ENCODE peak calls at places on chromosome 12, in eight cellular contexts. R is fibroblast of mammary gland, Z is WTC11, Y is AG09309, D is lung, U is heart left ventricle, K is NB4, M is hepatocyte. I is an unnamed sample.

GRCh38 chr12:108156717-108157116 is 27.6 kb downstream of the WSCD2 start:
- DNase-seq in R (no peak), Z (no peak), Y (no peak), D (no peak), U (no peak), K (no peak), M (no peak), I (no peak)

GRCh38 chr12:93796719-93797118 is 119.5 kb downstream of the CRADD start:
- DNase-seq in R (no peak), Z (no peak), Y (no peak), D (no peak), U (no peak), K (no peak), M (no peak), I (no peak)

GRCh38 chr12:11886339-11886738 is 184.4 kb upstream of the BCL2L14 start:
- DNase-seq in R (no peak), Z (no peak), Y (no peak), D (no peak), U (no peak), K (no peak), M (no peak), I (no peak)

GRCh38 chr12:47114481-47114892 is 34.7 kb upstream of the AMIGO2 start:
- DNase-seq in R (peak; percentile 9), Z (no peak), Y (no peak), D (no peak), U (no peak), K (no peak), M (no peak), I (no peak)

GRCh38 chr12:47004634-47005033 is 74.8 kb upstream of the PCED1B start:
- DNase-seq in R (no peak), Z (no peak), Y (no peak), D (no peak), U (no peak), K (no peak), M (peak; percentile 56), I (no peak)

GRCh38 chr12:8554451-8555195 is 13.9 kb upstream of the CLEC4E start:
- DNase-seq in R (peak; percentile 30), Z (no peak), Y (no peak), D (no peak), U (no peak), K (peak; percentile 11), M (peak; percentile 22), I (no peak)

GRCh38 chr12:94844452-94844851 is 159.0 kb downstream of the NDUFA12 start:
- DNase-seq in R (no peak), Z (no peak), Y (no peak), D (no peak), U (no peak), K (no peak), M (no peak), I (no peak)

GRCh38 chr12:116381744-116382455 is 104.4 kb upstream of the MED13L start:
- DNase-seq in R (peak; percentile 98), Z (peak; percentile 58), Y (peak; percentile 93), D (no peak), U (no peak), K (no peak), M (peak; percentile 62), I (peak; percentile 97)

GRCh38 chr12:16075887-16076286 is 164.8 kb downstream of the DERA start:
- DNase-seq in R (no peak), Z (no peak), Y (no peak), D (no peak), U (no peak), K (no peak), M (no peak), I (no peak)

GRCh38 chr12:58341791-58342190 is 400.4 kb downstream of the ATP23 start:
- DNase-seq in R (peak; percentile 93), Z (no peak), Y (no peak), D (no peak), U (no peak), K (no peak), M (peak; percentile 12), I (peak; percentile 57)

GRCh38 chr12:125340791-125341190 is 275.6 kb downstream of the AACS start:
- DNase-seq in R (peak; percentile 58), Z (no peak), Y (peak; percentile 57), D (no peak), U (peak; percentile 18), K (peak; percentile 9), M (peak; percentile 76), I (peak; percentile 35)

GRCh38 chr12:47813491-47814196 is 6.1 kb downstream of the HDAC7 start:
- DNase-seq in R (peak; percentile 28), Z (peak; percentile 36), Y (no peak), D (no peak), U (peak; percentile 65), K (peak; percentile 91), M (no peak), I (no peak)

GRCh38 chr12:34303091-34303870 is 281.0 kb downstream of the ALG10 start:
- DNase-seq in R (no peak), Z (no peak), Y (no peak), D (no peak), U (no peak), K (no peak), M (no peak), I (no peak)

GRCh38 chr12:93706824-93707223 is 29.6 kb downstream of the CRADD start:
- DNase-seq in R (peak; percentile 48), Z (no peak), Y (no peak), D (no peak), U (no peak), K (no peak), M (no peak), I (peak; percentile 61)

GRCh38 chr12:46387697-46388096 is 15.1 kb upstream of the SLC38A2 start:
- DNase-seq in R (no peak), Z (no peak), Y (no peak), D (no peak), U (no peak), K (peak; percentile 26), M (no peak), I (no peak)

GRCh38 chr12:8948711-8949524 is 527 bp downstream of the M6PR start:
- DNase-seq in R (peak; percentile 41), Z (no peak), Y (peak; percentile 1), D (no peak), U (no peak), K (peak; percentile 69), M (peak; percentile 44), I (peak; percentile 21)

GRCh38 chr12:53750812-53751335 is 905 bp downstream of the CISTR start:
- DNase-seq in R (no peak), Z (peak; percentile 52), Y (no peak), D (no peak), U (peak; percentile 31), K (no peak), M (peak; percentile 39), I (no peak)

GRCh38 chr12:74334770-74335169 is 202.9 kb upstream of the ATXN7L3B start:
- DNase-seq in R (peak; percentile 43), Z (no peak), Y (no peak), D (no peak), U (no peak), K (no peak), M (no peak), I (no peak)

GRCh38 chr12:6961278-6961694 is 9.2 kb downstream of the PHB2 start:
- DNase-seq in R (peak; percentile 78), Z (no peak), Y (no peak), D (peak; percentile 75), U (peak; percentile 56), K (peak; percentile 87), M (peak; percentile 43), I (no peak)

GRCh38 chr12:78183854-78184253 is 353.2 kb downstream of the NAV3 start:
- DNase-seq in R (no peak), Z (no peak), Y (no peak), D (no peak), U (no peak), K (no peak), M (no peak), I (no peak)

GRCh38 chr12:56836800-56837663 is 73.9 kb downstream of the HSD17B6 start:
- DNase-seq in R (peak; percentile 77), Z (no peak), Y (no peak), D (peak; percentile 39), U (no peak), K (peak; percentile 50), M (no peak), I (peak; percentile 82)

GRCh38 chr12:97650242-97650641 is 187.6 kb downstream of the RMST start:
- DNase-seq in R (peak; percentile 24), Z (no peak), Y (no peak), D (no peak), U (no peak), K (no peak), M (peak; percentile 11), I (no peak)

DNA sequence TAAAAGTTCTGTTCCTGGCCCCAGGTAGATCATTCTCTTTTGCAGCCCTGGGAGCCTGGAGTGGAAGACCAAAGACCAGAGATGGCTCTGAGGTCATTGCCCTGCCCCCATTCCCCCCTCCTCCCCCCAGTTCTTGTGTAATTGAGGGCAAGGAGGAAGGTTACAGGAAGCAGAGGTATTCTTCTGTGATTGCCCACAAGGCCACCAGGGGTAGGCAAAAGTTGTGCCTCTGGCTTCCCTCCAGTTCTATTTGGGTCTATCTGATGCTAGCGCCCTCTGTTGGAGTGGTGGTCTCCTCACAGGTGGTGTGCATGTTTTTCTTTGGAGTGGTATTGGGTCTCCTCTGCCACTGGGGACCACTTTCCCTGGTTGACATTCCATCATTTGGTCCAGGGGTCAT is 41.2 kb upstream of the CRY1 start:
- DNase-seq in R (peak; percentile 25), Z (peak; percentile 64), Y (no peak), D (no peak), U (no peak), K (peak; percentile 66), M (peak; percentile 16), I (no peak)
- TF ChIP-seq CTCF in R (peak; percentile 23), Z (peak; percentile 77), Y (no peak), D (no peak), U (no peak), K (peak; percentile 66), M (peak; percentile 12), I (peak; percentile 47)

DNA sequence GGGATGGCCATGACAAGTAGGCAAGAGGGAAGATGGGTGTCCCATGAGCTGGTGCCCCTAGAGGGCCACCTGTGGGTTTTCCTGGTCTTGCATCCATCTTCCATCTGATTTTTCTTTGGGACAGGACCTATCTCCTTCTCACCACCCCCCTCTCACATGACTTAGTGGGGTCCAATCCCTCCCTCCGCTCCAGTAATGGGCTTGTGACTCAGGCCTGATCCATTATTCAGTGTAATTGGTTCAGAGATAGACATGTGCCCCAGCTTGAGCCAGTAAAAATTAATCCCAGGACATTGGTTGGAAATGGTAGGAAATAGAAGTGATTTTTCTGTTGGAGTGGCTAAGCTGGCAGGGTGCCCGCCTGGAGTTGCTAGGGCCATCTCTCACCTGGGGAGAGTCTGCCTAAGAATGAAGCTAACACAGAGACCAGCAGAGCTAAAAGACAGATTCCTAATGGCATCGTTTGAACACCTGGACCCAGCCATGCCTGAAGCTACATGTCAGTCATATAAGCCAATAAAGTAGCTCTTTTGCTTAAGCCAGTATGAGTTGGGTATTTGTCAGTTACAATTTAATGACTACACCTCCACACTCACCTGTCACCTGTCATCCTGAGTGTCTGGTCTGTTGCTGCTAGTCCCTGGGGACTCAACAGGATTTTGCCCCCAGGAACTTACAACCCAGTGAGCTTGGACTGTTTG is 14.7 kb downstream of the RASAL1 start:
- DNase-seq in R (peak; percentile 6), Z (no peak), Y (no peak), D (no peak), U (no peak), K (no peak), M (no peak), I (no peak)
- TF ChIP-seq CTCF in R (no peak), Z (no peak), Y (no peak), D (no peak), U (no peak), K (no peak), M (no peak), I (peak; percentile 6)

GRCh38 chr12:67457799-67458680 is 188.9 kb downstream of the CAND1 start:
- DNase-seq in R (peak; percentile 60), Z (no peak), Y (no peak), D (no peak), U (peak; percentile 15), K (peak; percentile 40), M (no peak), I (no peak)
- TF ChIP-seq CTCF in R (peak; percentile 54), Z (no peak), Y (peak; percentile 49), D (no peak), U (peak; percentile 53), K (peak; percentile 44), M (peak; percentile 13), I (peak; percentile 63)

GRCh38 chr12:90909069-90909676 is 45.8 kb downstream of the CCER1 start:
- DNase-seq in R (peak; percentile 73), Z (peak; percentile 35), Y (no peak), D (no peak), U (no peak), K (peak; percentile 37), M (peak; percentile 67), I (peak; percentile 43)
- TF ChIP-seq CTCF in R (peak; percentile 86), Z (peak; percentile 41), Y (peak; percentile 79), D (no peak), U (peak; percentile 83), K (peak; percentile 78), M (peak; percentile 87), I (peak; percentile 84)

I was measured in HFFc6.